ENCODE peak calls at places on chromosomes 11 and 22, in ten cellular contexts. B is HFFc6, X is fibroblast of mammary gland, E is nephron progenitor cell, I is SK-N-SH, G is AG10803, J is HCT116, U is prostate gland, A is ascending aorta, H is GM06990. C is an unnamed sample.

GRCh38 chr22:32596471-32596870 is 121.9 kb downstream of the FBXO7 start:
- DNase-seq in B (no peak), X (no peak), E (no peak), I (no peak), G (no peak), J (no peak), U (no peak), A (no peak), H (no peak), C (no peak)

GRCh38 chr22:23418159-23418788 is 161.8 kb downstream of the IGLL1 start:
- DNase-seq in B (no peak), X (no peak), E (no peak), I (peak; percentile 64), G (no peak), J (no peak), U (no peak), A (no peak), H (no peak), C (no peak)

GRCh38 chr11:131808466-131808865 is 438.1 kb downstream of the NTM start:
- DNase-seq in B (no peak), X (no peak), E (no peak), I (no peak), G (no peak), J (no peak), U (no peak), A (no peak), H (no peak), C (no peak)

GRCh38 chr22:31826443-31826842 is 72.6 kb downstream of the DEPDC5 start:
- DNase-seq in B (no peak), X (no peak), E (no peak), I (no peak), G (no peak), J (no peak), U (no peak), A (no peak), H (no peak), C (no peak)

GRCh38 chr11:47587733-47588326 is 1.4 kb downstream of the FAM180B start:
- DNase-seq in B (no peak), X (no peak), E (no peak), I (no peak), G (no peak), J (no peak), U (no peak), A (no peak), H (no peak), C (no peak)

GRCh38 chr22:29048822-29049654 is 12.6 kb downstream of the C22orf31 start:
- DNase-seq in B (no peak), X (no peak), E (no peak), I (no peak), G (no peak), J (no peak), U (no peak), A (no peak), H (no peak), C (no peak)

GRCh38 chr11:103625624-103625965 is 410.8 kb upstream of the DDI1 start:
- DNase-seq in B (no peak), X (no peak), E (no peak), I (no peak), G (no peak), J (no peak), U (no peak), A (no peak), H (no peak), C (no peak)

GRCh38 chr11:103890654-103891053 is 145.8 kb upstream of the DDI1 start:
- DNase-seq in B (no peak), X (no peak), E (no peak), I (no peak), G (no peak), J (no peak), U (no peak), A (no peak), H (no peak), C (no peak)

GRCh38 chr11:102079625-102080024 is 30.6 kb upstream of the YAP1 start:
- DNase-seq in B (no peak), X (no peak), E (no peak), I (no peak), G (no peak), J (no peak), U (no peak), A (no peak), H (no peak), C (no peak)

GRCh38 chr11:122808494-122808893 is 29.8 kb upstream of the CRTAM start:
- DNase-seq in B (peak; percentile 45), X (peak; percentile 80), E (no peak), I (no peak), G (peak; percentile 54), J (no peak), U (no peak), A (no peak), H (peak; percentile 54), C (no peak)

GRCh38 chr22:42369250-42370041 is 62.8 kb downstream of the NFAM1 start:
- DNase-seq in B (peak; percentile 82), X (peak; percentile 81), E (peak; percentile 92), I (peak; percentile 88), G (peak; percentile 83), J (peak; percentile 88), U (peak; percentile 95), A (peak; percentile 94), H (peak; percentile 80), C (peak; percentile 62)

GRCh38 chr11:104704888-104705287 is 193.4 kb downstream of the CASP12 start:
- DNase-seq in B (no peak), X (no peak), E (no peak), I (no peak), G (no peak), J (no peak), U (no peak), A (no peak), H (no peak), C (no peak)

GRCh38 chr11:64729851-64730382 is 6.9 kb upstream of the NRXN2 start:
- DNase-seq in B (no peak), X (no peak), E (peak; percentile 85), I (peak; percentile 87), G (no peak), J (no peak), U (no peak), A (no peak), H (peak; percentile 24), C (no peak)

GRCh38 chr11:132099692-132100091 is 729.3 kb downstream of the NTM start:
- DNase-seq in B (no peak), X (peak; percentile 5), E (peak; percentile 45), I (peak; percentile 27), G (no peak), J (no peak), U (no peak), A (no peak), H (no peak), C (no peak)

GRCh38 chr11:134632347-134633119 is 220.5 kb upstream of the B3GAT1 start:
- DNase-seq in B (no peak), X (no peak), E (no peak), I (no peak), G (no peak), J (no peak), U (no peak), A (no peak), H (no peak), C (no peak)

GRCh38 chr11:83713701-83714100 is 427.5 kb upstream of the CCDC90B start:
- DNase-seq in B (peak; percentile 17), X (peak; percentile 68), E (no peak), I (no peak), G (peak; percentile 48), J (no peak), U (no peak), A (no peak), H (no peak), C (no peak)

DNA sequence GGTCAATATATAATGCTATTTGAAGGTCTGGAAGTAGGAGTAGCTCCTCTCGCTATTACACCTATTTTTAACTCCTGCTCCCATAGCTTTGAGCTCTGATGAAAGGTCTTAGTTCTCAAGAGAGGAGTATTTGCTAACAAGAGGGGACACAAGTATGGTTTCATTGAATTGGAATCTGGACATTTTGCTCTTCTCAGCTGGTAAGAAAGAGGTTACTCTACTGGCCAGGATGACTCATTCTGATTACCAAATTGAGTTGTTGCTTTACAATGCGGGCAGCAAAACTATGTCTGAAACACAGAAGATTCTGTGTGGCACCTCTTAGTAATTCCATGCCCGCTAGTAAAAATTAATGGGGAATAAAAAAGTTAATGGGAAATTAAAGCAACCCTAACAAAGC is 63.6 kb upstream of the EP300 start:
- DNase-seq in B (peak; percentile 90), X (peak; percentile 94), E (no peak), I (no peak), G (peak; percentile 95), J (no peak), U (no peak), A (no peak), H (no peak), C (no peak)
- TF ChIP-seq CTCF in B (no peak), X (no peak), E (no peak), I (no peak), G (no peak), J (no peak), U (no peak), A (no peak), H (no peak), C (no peak)

GRCh38 chr11:74397531-74398243 is 546 bp downstream of the PGM2L1 start:
- DNase-seq in B (no peak), X (no peak), E (peak; percentile 43), I (peak; percentile 69), G (no peak), J (peak; percentile 48), U (peak; percentile 22), A (peak; percentile 69), H (peak; percentile 42), C (no peak)
- TF ChIP-seq CTCF in B (no peak), X (no peak), E (no peak), I (peak; percentile 26), G (peak; percentile 23), J (no peak), U (no peak), A (no peak), H (no peak), C (no peak)

GRCh38 chr11:97516688-97517087 is 1126.9 kb downstream of the JRKL start:
- DNase-seq in B (no peak), X (no peak), E (no peak), I (peak; percentile 5), G (no peak), J (no peak), U (no peak), A (no peak), H (no peak), C (no peak)
- TF ChIP-seq CTCF in B (no peak), X (no peak), E (no peak), I (no peak), G (no peak), J (no peak), U (no peak), A (no peak), H (no peak), C (no peak)

GRCh38 chr11:11078344-11078743 is 220.5 kb upstream of the ZBED5 start:
- DNase-seq in B (peak; percentile 1), X (peak; percentile 23), E (no peak), I (no peak), G (peak; percentile 19), J (no peak), U (no peak), A (no peak), H (no peak), C (no peak)
- TF ChIP-seq CTCF in B (peak; percentile 49), X (peak; percentile 16), E (no peak), I (peak; percentile 22), G (no peak), J (no peak), U (no peak), A (no peak), H (no peak), C (no peak)

C was measured in D721Med.